ENCODE peak calls at places on chromosomes 16 and 17, in seven cellular contexts. R is HCT116, T is tibial nerve, D is A549, O is body of pancreas, K is adrenal gland, Z is K562. S is an unnamed sample.

GRCh38 chr16:85168732-85169256 is 56.5 kb upstream of the CIBAR2 start:
- DNase-seq in R (no peak), T (peak; percentile 60), D (no peak), O (peak; percentile 60), K (peak; percentile 80), Z (peak; percentile 98), S (peak; percentile 78)

GRCh38 chr16:54353097-54353496 is 66.5 kb upstream of the IRX3 start:
- DNase-seq in R (no peak), T (no peak), D (no peak), O (no peak), K (no peak), Z (no peak), S (no peak)

GRCh38 chr17:75331671-75332070 is 42.4 kb upstream of the SLC25A19 start:
- DNase-seq in R (no peak), T (no peak), D (no peak), O (no peak), K (no peak), Z (no peak), S (no peak)

GRCh38 chr17:14261406-14261805 is 24.7 kb upstream of the CDRT15 start:
- DNase-seq in R (no peak), T (no peak), D (no peak), O (no peak), K (no peak), Z (no peak), S (no peak)

GRCh38 chr17:12034538-12034937 is 13.9 kb downstream of the MAP2K4 start:
- DNase-seq in R (no peak), T (no peak), D (no peak), O (no peak), K (no peak), Z (no peak), S (no peak)

GRCh38 chr16:53007095-53007494 is 45.6 kb downstream of the CHD9NB start:
- DNase-seq in R (no peak), T (no peak), D (no peak), O (no peak), K (no peak), Z (no peak), S (no peak)

GRCh38 chr17:51000835-51001638 is 119.6 kb downstream of the SPAG9 start:
- DNase-seq in R (peak; percentile 61), T (no peak), D (peak; percentile 78), O (no peak), K (no peak), Z (peak; percentile 23), S (no peak)

GRCh38 chr17:57283203-57283971 is 27.1 kb downstream of the MSI2 start:
- DNase-seq in R (no peak), T (no peak), D (no peak), O (no peak), K (no peak), Z (no peak), S (no peak)

GRCh38 chr17:38449364-38449763 is 21.1 kb downstream of the ARHGAP23 start:
- DNase-seq in R (no peak), T (no peak), D (peak; percentile 51), O (no peak), K (no peak), Z (no peak), S (no peak)
- H3K27ac ChIP-seq in R (peak overlapping the region; percentile 31), T (peak overlapping the region; percentile 88), D (peak overlapping the region; percentile 6), O (no peak overlapping the region), K (no peak overlapping the region), Z (no peak overlapping the region), S (peak overlapping the region; percentile 76)

DNA sequence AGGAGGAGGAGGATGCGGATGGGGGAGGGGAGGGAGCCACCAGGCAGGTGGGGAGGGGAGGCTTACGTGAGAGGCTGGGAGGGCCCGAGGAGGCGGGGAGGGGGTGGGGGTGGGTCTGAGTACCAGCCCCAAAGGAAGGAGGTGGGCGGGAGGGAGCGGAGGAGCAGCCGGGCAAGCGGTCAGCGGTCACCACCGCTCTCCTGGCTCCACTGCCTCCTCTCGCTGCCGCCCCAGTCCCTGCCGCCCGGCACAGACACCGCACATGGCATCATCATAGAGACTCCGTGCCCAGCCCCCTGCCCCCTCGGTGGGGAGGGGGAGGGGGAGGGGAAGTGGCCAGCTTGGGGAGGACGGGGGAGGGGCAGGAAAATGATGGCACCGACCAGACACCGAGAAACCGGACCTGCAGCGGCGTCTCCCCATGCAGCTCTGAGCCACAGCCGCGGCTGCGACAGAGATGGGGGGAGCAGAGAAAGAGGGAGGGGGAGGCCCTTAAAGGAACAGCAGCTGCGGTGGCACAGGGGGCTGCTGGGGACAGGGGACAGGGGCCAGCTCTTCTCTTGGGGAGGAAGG is at the start of gene TLCD3B:
- DNase-seq in R (no peak), T (no peak), D (no peak), O (no peak), K (no peak), Z (no peak), S (no peak)
- H3K4me3 ChIP-seq in R (no peak within 1 kb of the TSS), T (no peak within 1 kb of the TSS), D (peak within 1 kb of the TSS; percentile 34), O (no peak within 1 kb of the TSS), K (no peak within 1 kb of the TSS), Z (no peak within 1 kb of the TSS), S (no peak within 1 kb of the TSS)

GRCh38 chr17:49677933-49678847 is at the start of gene SPOP:
- DNase-seq in R (peak; percentile 100), T (peak; percentile 99), D (peak; percentile 100), O (peak; percentile 100), K (peak; percentile 99), Z (peak; percentile 99), S (peak; percentile 99)
- TF ChIP-seq POLR2A in R (no peak), T (peak; percentile 55), D (peak; percentile 50), O (peak; percentile 83), K (peak; percentile 69), Z (peak; percentile 77), S (peak; percentile 76)

GRCh38 chr16:4212934-4213296 is 29.0 kb downstream of the SRL start:
- DNase-seq in R (peak; percentile 13), T (no peak), D (peak; percentile 61), O (no peak), K (no peak), Z (no peak), S (no peak)

GRCh38 chr16:4213721-4214120 is 28.2 kb downstream of the SRL start:
- DNase-seq in R (no peak), T (no peak), D (no peak), O (no peak), K (no peak), Z (no peak), S (no peak)

GRCh38 chr16:4214215-4214621 is 27.7 kb downstream of the SRL start:
- DNase-seq in R (peak; percentile 19), T (no peak), D (peak; percentile 52), O (no peak), K (peak; percentile 43), Z (no peak), S (peak; percentile 51)

GRCh38 chr16:4209657-4210056 is 32.2 kb downstream of the SRL start:
- DNase-seq in R (no peak), T (no peak), D (no peak), O (no peak), K (no peak), Z (no peak), S (no peak)

DNA sequence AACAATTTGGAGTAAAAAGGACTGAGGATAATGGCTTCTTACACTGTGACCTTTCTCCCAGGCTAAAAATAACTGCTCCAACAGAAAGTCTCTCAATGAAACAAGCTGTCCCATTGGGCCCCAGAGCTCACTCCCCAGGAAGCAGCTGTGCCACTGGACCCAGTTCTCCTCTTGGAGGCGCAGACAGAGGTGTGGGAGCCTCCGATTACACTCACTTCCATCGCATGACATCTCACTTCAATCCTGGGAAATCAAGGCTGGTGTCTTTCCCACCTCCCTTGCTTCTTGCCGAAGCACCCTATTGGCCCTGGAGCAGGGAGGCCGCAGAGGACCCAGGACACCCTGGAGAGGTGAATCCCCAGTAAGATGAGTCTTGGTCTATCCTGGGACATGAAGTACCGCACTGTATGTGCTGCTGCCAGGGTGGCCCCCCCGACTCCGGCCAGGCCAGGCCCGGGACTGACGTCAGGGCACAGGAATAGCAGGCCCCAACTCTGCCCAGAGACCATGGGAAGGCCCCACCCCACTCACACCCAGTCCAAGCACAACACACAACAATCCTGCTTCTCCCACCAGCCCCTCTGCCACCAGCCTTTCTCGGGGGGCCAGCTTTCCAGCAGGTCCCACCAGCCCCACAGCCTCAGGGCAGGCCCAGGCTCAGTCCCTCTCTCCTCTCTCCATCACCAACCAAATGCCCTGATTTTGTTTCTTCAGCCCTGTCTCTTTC is 29.5 kb downstream of the SRL start:
- DNase-seq in R (no peak), T (no peak), D (no peak), O (no peak), K (no peak), Z (no peak), S (peak; percentile 48)
- H3K27ac ChIP-seq in R (peak overlapping the region; percentile 31), T (peak overlapping the region; percentile 64), D (peak overlapping the region; percentile 57), O (no peak overlapping the region), K (peak overlapping the region; percentile 26), Z (no peak overlapping the region), S (peak overlapping the region; percentile 63)

S was measured in uterus.